ENCODE peak calls at places on chromosomes 4 and X, in nine cellular contexts. One of them, this sample, is unnamed.

GRCh38 chr4:63036159-63036866 is 1372.9 kb downstream of the TECRL start:
- DNase-seq in ovary: no peak
- DNase-seq in transverse colon: no peak
- DNase-seq in Peyer's patch: no peak
- DNase-seq in upper lobe of left lung: no peak
- DNase-seq in A549: no peak
- DNase-seq in tibial nerve: no peak
- DNase-seq in NB4: no peak
- DNase-seq in IMR-90: no peak
- DNase-seq in this sample: no peak

GRCh38 chrX:71941771-71942170 is 31.1 kb downstream of the NHSL2 start:
- DNase-seq in IMR-90: peak; percentile 77
- DNase-seq in A549: no peak
- DNase-seq in tibial nerve: no peak
- DNase-seq in ovary: peak; percentile 72
- DNase-seq in NB4: no peak
- DNase-seq in Peyer's patch: no peak
- DNase-seq in upper lobe of left lung: no peak
- DNase-seq in transverse colon: peak; percentile 15
- DNase-seq in this sample: peak; percentile 14

GRCh38 chr4:27081675-27082579 is 221.3 kb downstream of the STIM2 start:
- DNase-seq in IMR-90: no peak
- DNase-seq in ovary: no peak
- DNase-seq in A549: no peak
- DNase-seq in tibial nerve: no peak
- DNase-seq in NB4: no peak
- DNase-seq in transverse colon: no peak
- DNase-seq in upper lobe of left lung: no peak
- DNase-seq in Peyer's patch: no peak
- DNase-seq in this sample: peak; percentile 10

GRCh38 chrX:118115948-118116307 is 682 bp downstream of the KLHL13 start:
- DNase-seq in transverse colon: no peak
- DNase-seq in upper lobe of left lung: no peak
- DNase-seq in tibial nerve: no peak
- DNase-seq in IMR-90: no peak
- DNase-seq in NB4: no peak
- DNase-seq in A549: no peak
- DNase-seq in Peyer's patch: no peak
- DNase-seq in ovary: no peak
- DNase-seq in this sample: no peak

GRCh38 chr4:13264126-13264525 is 220.0 kb downstream of the RAB28 start:
- DNase-seq in ovary: no peak
- DNase-seq in upper lobe of left lung: no peak
- DNase-seq in Peyer's patch: no peak
- DNase-seq in A549: no peak
- DNase-seq in transverse colon: no peak
- DNase-seq in NB4: no peak
- DNase-seq in IMR-90: no peak
- DNase-seq in tibial nerve: no peak
- DNase-seq in this sample: no peak

GRCh38 chrX:128439159-128439558 is 387.0 kb upstream of the ACTRT1 start:
- DNase-seq in Peyer's patch: no peak
- DNase-seq in ovary: no peak
- DNase-seq in transverse colon: no peak
- DNase-seq in NB4: no peak
- DNase-seq in IMR-90: no peak
- DNase-seq in upper lobe of left lung: no peak
- DNase-seq in A549: no peak
- DNase-seq in tibial nerve: no peak
- DNase-seq in this sample: no peak

GRCh38 chr4:129821073-129821472 is 725.1 kb downstream of the C4orf33 start:
- DNase-seq in ovary: no peak
- DNase-seq in IMR-90: no peak
- DNase-seq in A549: no peak
- DNase-seq in Peyer's patch: no peak
- DNase-seq in NB4: no peak
- DNase-seq in transverse colon: no peak
- DNase-seq in tibial nerve: no peak
- DNase-seq in upper lobe of left lung: no peak
- DNase-seq in this sample: no peak

GRCh38 chrX:24357101-24357500 is 3.3 kb upstream of the SUPT20HL1 start:
- DNase-seq in IMR-90: peak; percentile 21
- DNase-seq in transverse colon: no peak
- DNase-seq in upper lobe of left lung: no peak
- DNase-seq in A549: no peak
- DNase-seq in NB4: no peak
- DNase-seq in Peyer's patch: no peak
- DNase-seq in ovary: no peak
- DNase-seq in tibial nerve: no peak
- DNase-seq in this sample: no peak

GRCh38 chrX:118761950-118762725 is 34.7 kb downstream of the IL13RA1 start:
- DNase-seq in tibial nerve: no peak
- DNase-seq in upper lobe of left lung: no peak
- DNase-seq in IMR-90: no peak
- DNase-seq in A549: no peak
- DNase-seq in transverse colon: no peak
- DNase-seq in NB4: peak; percentile 30
- DNase-seq in Peyer's patch: no peak
- DNase-seq in ovary: no peak
- DNase-seq in this sample: no peak

GRCh38 chr4:23269583-23269982 is 576.8 kb downstream of the GBA3 start:
- DNase-seq in tibial nerve: no peak
- DNase-seq in upper lobe of left lung: no peak
- DNase-seq in transverse colon: no peak
- DNase-seq in IMR-90: no peak
- DNase-seq in NB4: peak; percentile 36
- DNase-seq in ovary: no peak
- DNase-seq in Peyer's patch: no peak
- DNase-seq in A549: no peak
- DNase-seq in this sample: no peak

GRCh38 chr4:75671802-75672421 is 1.3 kb downstream of the G3BP2 start:
- DNase-seq in upper lobe of left lung: no peak
- DNase-seq in A549: no peak
- DNase-seq in ovary: no peak
- DNase-seq in tibial nerve: no peak
- DNase-seq in NB4: no peak
- DNase-seq in transverse colon: no peak
- DNase-seq in Peyer's patch: no peak
- DNase-seq in IMR-90: no peak
- DNase-seq in this sample: no peak

GRCh38 chrX:2549874-2550273 is 49.1 kb upstream of the DHRSX start:
- DNase-seq in transverse colon: no peak
- DNase-seq in A549: no peak
- DNase-seq in NB4: no peak
- DNase-seq in Peyer's patch: no peak
- DNase-seq in ovary: no peak
- DNase-seq in upper lobe of left lung: no peak
- DNase-seq in IMR-90: no peak
- DNase-seq in tibial nerve: no peak
- DNase-seq in this sample: no peak

GRCh38 chrX:38220024-38220935 is at the start of gene SRPX:
- DNase-seq in tibial nerve: peak; percentile 20
- DNase-seq in ovary: no peak
- DNase-seq in IMR-90: peak; percentile 52
- DNase-seq in upper lobe of left lung: peak; percentile 75
- DNase-seq in NB4: peak; percentile 52
- DNase-seq in A549: peak; percentile 52
- DNase-seq in Peyer's patch: no peak
- DNase-seq in transverse colon: peak; percentile 27
- DNase-seq in this sample: no peak
- H3K4me3 ChIP-seq in tibial nerve: peak within 1 kb of the TSS; percentile 67
- H3K4me3 ChIP-seq in ovary: peak within 1 kb of the TSS; percentile 34
- H3K4me3 ChIP-seq in IMR-90: peak within 1 kb of the TSS; percentile 71
- H3K4me3 ChIP-seq in upper lobe of left lung: peak within 1 kb of the TSS; percentile 33
- H3K4me3 ChIP-seq in NB4: no peak within 1 kb of the TSS
- H3K4me3 ChIP-seq in A549: peak within 1 kb of the TSS; percentile 45
- H3K4me3 ChIP-seq in Peyer's patch: peak within 1 kb of the TSS; percentile 57
- H3K4me3 ChIP-seq in transverse colon: peak within 1 kb of the TSS; percentile 42
- H3K4me3 ChIP-seq in this sample: peak within 1 kb of the TSS; percentile 20

GRCh38 chr4:895596-895995 is 36.5 kb downstream of the GAK start:
- DNase-seq in tibial nerve: no peak
- DNase-seq in Peyer's patch: no peak
- DNase-seq in transverse colon: no peak
- DNase-seq in IMR-90: no peak
- DNase-seq in NB4: no peak
- DNase-seq in A549: no peak
- DNase-seq in ovary: no peak
- DNase-seq in upper lobe of left lung: no peak
- DNase-seq in this sample: no peak

GRCh38 chr4:893995-894705 is 38.0 kb downstream of the GAK start:
- DNase-seq in tibial nerve: no peak
- DNase-seq in A549: no peak
- DNase-seq in Peyer's patch: no peak
- DNase-seq in ovary: no peak
- DNase-seq in IMR-90: no peak
- DNase-seq in upper lobe of left lung: peak; percentile 62
- DNase-seq in transverse colon: no peak
- DNase-seq in NB4: no peak
- DNase-seq in this sample: no peak

GRCh38 chr4:896630-897029 is 35.5 kb downstream of the GAK start:
- DNase-seq in A549: no peak
- DNase-seq in IMR-90: no peak
- DNase-seq in Peyer's patch: no peak
- DNase-seq in upper lobe of left lung: peak; percentile 64
- DNase-seq in tibial nerve: no peak
- DNase-seq in ovary: no peak
- DNase-seq in NB4: no peak
- DNase-seq in transverse colon: no peak
- DNase-seq in this sample: no peak

GRCh38 chr4:898123-898522 is 34.0 kb downstream of the GAK start:
- DNase-seq in Peyer's patch: no peak
- DNase-seq in NB4: no peak
- DNase-seq in IMR-90: no peak
- DNase-seq in ovary: no peak
- DNase-seq in upper lobe of left lung: no peak
- DNase-seq in A549: no peak
- DNase-seq in transverse colon: no peak
- DNase-seq in tibial nerve: no peak
- DNase-seq in this sample: no peak

DNA sequence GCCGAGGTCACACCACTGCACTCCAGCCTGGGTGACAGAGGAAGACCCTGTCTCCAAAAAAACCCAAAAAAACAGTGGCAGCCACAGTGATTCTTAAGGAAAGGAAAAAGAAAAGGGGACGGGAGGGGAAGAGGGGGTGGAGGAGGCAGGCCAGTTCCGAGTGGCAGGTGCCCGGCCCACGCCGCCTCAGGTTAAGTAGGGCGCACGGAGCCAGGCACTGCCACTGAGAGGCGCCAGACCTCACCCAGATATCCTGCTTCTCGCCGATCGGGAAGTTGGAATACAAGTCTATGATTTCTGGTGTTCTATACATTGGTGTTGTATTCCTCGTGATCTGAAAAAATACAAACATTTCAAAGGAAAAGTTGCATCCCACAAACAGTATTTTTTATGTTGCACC is 35.9 kb downstream of the GAK start:
- DNase-seq in upper lobe of left lung: peak; percentile 66
- DNase-seq in Peyer's patch: no peak
- DNase-seq in A549: no peak
- DNase-seq in NB4: no peak
- DNase-seq in transverse colon: no peak
- DNase-seq in ovary: no peak
- DNase-seq in IMR-90: no peak
- DNase-seq in tibial nerve: no peak
- DNase-seq in this sample: no peak
- TF ChIP-seq CTCF in upper lobe of left lung: no peak
- TF ChIP-seq CTCF in Peyer's patch: no peak
- TF ChIP-seq CTCF in A549: no peak
- TF ChIP-seq CTCF in NB4: peak; percentile 30
- TF ChIP-seq CTCF in transverse colon: no peak
- TF ChIP-seq CTCF in ovary: no peak
- TF ChIP-seq CTCF in IMR-90: no peak
- TF ChIP-seq CTCF in tibial nerve: no peak
- TF ChIP-seq CTCF in this sample: no peak

DNA sequence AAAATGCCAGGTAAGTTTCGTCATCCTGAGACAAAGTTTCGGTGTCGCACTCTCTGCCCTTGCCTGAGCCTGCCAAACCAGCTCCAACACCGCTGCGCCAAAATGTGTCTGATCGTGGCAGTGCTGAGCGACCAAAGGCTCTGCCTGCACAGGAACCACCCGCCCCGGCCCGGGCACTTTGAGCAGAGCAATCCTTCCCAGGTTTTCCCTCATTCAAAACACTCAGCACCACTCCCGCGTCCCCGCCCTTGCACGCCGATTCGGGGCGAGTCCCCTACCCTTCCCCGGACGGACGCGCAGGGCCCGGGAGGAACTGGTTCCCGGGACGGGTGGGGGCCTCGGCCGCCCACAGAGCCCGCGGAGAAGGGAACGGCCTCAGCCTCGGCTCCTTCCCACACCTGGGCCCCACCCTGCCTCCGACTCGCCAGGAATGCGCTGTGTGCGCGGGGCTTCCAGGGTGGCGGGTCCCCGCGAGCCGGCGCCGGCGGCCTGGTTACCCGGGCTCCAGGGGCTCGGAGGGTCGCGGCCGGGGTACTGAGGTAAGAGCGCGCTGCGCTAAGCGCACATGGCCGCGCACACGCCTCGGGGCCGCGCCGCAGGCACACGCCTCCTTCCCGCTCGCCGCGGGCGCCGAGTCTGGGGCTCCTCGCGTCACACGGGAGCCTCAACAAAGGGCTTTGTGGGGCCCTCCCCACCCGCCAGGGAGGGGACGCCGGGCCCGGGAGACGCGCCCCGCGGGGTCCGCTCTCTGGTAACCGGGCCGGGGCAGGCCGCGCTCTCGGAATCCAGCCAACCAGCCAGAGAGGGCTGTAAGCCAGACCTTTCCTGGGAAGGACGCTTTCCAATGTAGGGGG is at the start of gene C4orf36:
- DNase-seq in transverse colon: peak; percentile 78
- DNase-seq in NB4: peak; percentile 82
- DNase-seq in IMR-90: peak; percentile 18
- DNase-seq in Peyer's patch: peak; percentile 21
- DNase-seq in tibial nerve: peak; percentile 53
- DNase-seq in ovary: peak; percentile 63
- DNase-seq in upper lobe of left lung: peak; percentile 93
- DNase-seq in A549: peak; percentile 76
- DNase-seq in this sample: peak; percentile 95
- TF ChIP-seq POLR2A in transverse colon: no peak
- TF ChIP-seq POLR2A in NB4: no peak
- TF ChIP-seq POLR2A in IMR-90: no peak
- TF ChIP-seq POLR2A in Peyer's patch: no peak
- TF ChIP-seq POLR2A in tibial nerve: no peak
- TF ChIP-seq POLR2A in ovary: no peak
- TF ChIP-seq POLR2A in upper lobe of left lung: peak; percentile 48
- TF ChIP-seq POLR2A in A549: peak; percentile 30
- TF ChIP-seq POLR2A in this sample: no peak

DNA sequence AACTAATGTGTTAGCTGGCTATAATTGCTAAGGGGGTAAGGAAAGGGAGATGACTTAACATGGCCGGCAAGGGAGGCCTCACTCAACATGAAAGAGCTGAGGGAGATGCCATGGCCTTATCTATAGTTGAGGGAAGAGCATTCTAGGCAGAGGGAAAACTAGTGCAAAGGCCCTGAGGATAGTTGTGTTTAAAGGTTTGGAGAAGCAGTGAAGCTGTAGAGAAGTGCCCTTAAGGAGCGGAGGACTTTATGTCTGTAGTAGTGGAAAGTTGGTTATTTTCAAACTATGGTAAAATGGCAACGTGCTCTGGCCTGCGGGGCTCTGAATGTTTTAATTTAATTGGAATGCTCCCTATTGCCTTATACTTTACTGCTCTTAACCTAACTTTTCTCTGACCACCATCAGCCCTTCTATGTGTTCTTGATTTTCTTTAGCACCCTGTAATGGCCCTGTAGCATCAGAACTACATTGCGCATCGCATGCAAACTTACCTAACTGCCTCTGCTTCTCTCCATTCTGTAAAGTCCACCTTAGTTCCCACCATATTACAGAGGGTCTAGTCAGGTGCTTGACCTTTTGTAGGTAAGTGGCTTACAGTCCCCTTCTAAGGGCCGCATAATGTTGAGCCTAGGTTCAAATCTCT is 35.8 kb downstream of the ERVMER34-1 start:
- DNase-seq in Peyer's patch: no peak
- DNase-seq in IMR-90: no peak
- DNase-seq in A549: no peak
- DNase-seq in NB4: no peak
- DNase-seq in upper lobe of left lung: no peak
- DNase-seq in transverse colon: no peak
- DNase-seq in ovary: no peak
- DNase-seq in tibial nerve: no peak
- DNase-seq in this sample: no peak
- H3K4me3 ChIP-seq in Peyer's patch: no peak overlapping the region
- H3K4me3 ChIP-seq in IMR-90: no peak overlapping the region
- H3K4me3 ChIP-seq in A549: no peak overlapping the region
- H3K4me3 ChIP-seq in NB4: peak overlapping the region; percentile 85
- H3K4me3 ChIP-seq in upper lobe of left lung: no peak overlapping the region
- H3K4me3 ChIP-seq in transverse colon: no peak overlapping the region
- H3K4me3 ChIP-seq in ovary: no peak overlapping the region
- H3K4me3 ChIP-seq in tibial nerve: no peak overlapping the region
- H3K4me3 ChIP-seq in this sample: no peak overlapping the region